ENCODE peak calls at places on chromosomes 3 and 15, in eight cellular contexts. U, T, E, Y, W, A, K and Z are unnamed samples.
A peak's percentile ranks its signal among the peaks of the same experiment; 100 is the strongest.

GRCh38 chr15:45251888-45252287 is at the start of gene SLC28A2:
- DNase-seq in E (no peak), U (no peak), W (no peak), Y (no peak), K (no peak), A (peak; percentile 76), T (no peak), Z (no peak)

GRCh38 chr3:46062679-46063078 is 35.4 kb upstream of the XCR1 start:
- DNase-seq in A (no peak), T (no peak), E (no peak), K (no peak), Y (no peak), W (no peak), U (no peak), Z (no peak)

GRCh38 chr3:155572085-155572484 is 172.8 kb downstream of the PLCH1 start:
- DNase-seq in K (no peak), E (no peak), U (no peak), A (no peak), T (no peak), W (no peak), Y (no peak), Z (peak; percentile 62)

GRCh38 chr15:51205050-51205707 is 110.5 kb upstream of the TNFAIP8L3 start:
- DNase-seq in A (no peak), E (no peak), W (no peak), U (no peak), Y (no peak), K (no peak), T (no peak), Z (no peak)

GRCh38 chr3:149536429-149536828 is 61.9 kb downstream of the TM4SF4 start:
- DNase-seq in U (peak; percentile 15), Y (no peak), K (no peak), E (no peak), T (peak; percentile 74), W (no peak), A (peak; percentile 24), Z (peak; percentile 47)

GRCh38 chr3:36813320-36813719 is 49.0 kb upstream of the DCLK3 start:
- DNase-seq in Y (no peak), K (no peak), E (no peak), A (no peak), T (no peak), U (no peak), W (no peak), Z (no peak)

GRCh38 chr3:75768303-75769017 is 16.9 kb downstream of the ZNF717 start:
- DNase-seq in Y (no peak), T (no peak), K (no peak), A (no peak), W (no peak), U (no peak), E (no peak), Z (no peak)

GRCh38 chr15:38455096-38455495 is 1.2 kb downstream of the FAM98B start:
- DNase-seq in K (no peak), W (no peak), E (no peak), Y (no peak), A (no peak), T (no peak), U (no peak), Z (peak; percentile 20)

GRCh38 chr3:23763040-23763477 is 42.7 kb upstream of the UBE2E1 start:
- DNase-seq in W (no peak), K (no peak), T (no peak), Y (no peak), U (no peak), E (no peak), A (no peak), Z (peak; percentile 39)

GRCh38 chr3:178367817-178368617 is 168.2 kb upstream of the KCNMB2 start:
- DNase-seq in E (no peak), Y (no peak), T (no peak), A (no peak), W (no peak), U (peak; percentile 66), K (no peak), Z (no peak)

GRCh38 chr3:61358364-61358763 is 107.1 kb upstream of the FHIT start:
- DNase-seq in U (peak; percentile 36), K (no peak), T (peak; percentile 80), E (no peak), Y (no peak), W (no peak), A (peak; percentile 60), Z (no peak)

GRCh38 chr3:57017481-57017880 is 43.0 kb upstream of the SPATA12 start:
- DNase-seq in A (no peak), W (no peak), U (no peak), K (no peak), Y (no peak), E (no peak), T (no peak), Z (no peak)

GRCh38 chr3:160801386-160802118 is 45.5 kb downstream of the PPM1L start:
- DNase-seq in W (no peak), Y (no peak), U (no peak), A (peak; percentile 65), E (peak; percentile 35), K (peak; percentile 6), T (peak; percentile 84), Z (peak; percentile 64)

GRCh38 chr15:99956022-99956775 is 223.0 kb upstream of the LYSMD4 start:
- DNase-seq in K (no peak), W (no peak), U (no peak), E (no peak), T (no peak), A (peak; percentile 13), Y (no peak), Z (peak; percentile 3)

GRCh38 chr3:116425126-116425525 is 20.2 kb downstream of the LSAMP start:
- DNase-seq in Y (no peak), T (no peak), W (no peak), E (no peak), K (no peak), U (no peak), A (no peak), Z (no peak)

GRCh38 chr3:116552261-116552660 is 107.0 kb upstream of the LSAMP start:
- DNase-seq in A (no peak), Y (no peak), W (no peak), T (no peak), E (no peak), U (no peak), K (no peak), Z (no peak)

GRCh38 chr3:4722103-4722502 is 229.0 kb downstream of the ITPR1 start:
- DNase-seq in W (no peak), Y (peak; percentile 45), K (no peak), T (no peak), A (peak; percentile 62), E (no peak), U (no peak), Z (peak; percentile 74)

GRCh38 chr3:59374812-59375211 is 325.0 kb upstream of the CFAP20DC start:
- DNase-seq in E (no peak), K (no peak), A (no peak), T (no peak), U (no peak), Y (no peak), W (no peak), Z (no peak)

GRCh38 chr15:55823191-55823670 is 80.3 kb upstream of the PRTG start:
- DNase-seq in K (no peak), A (no peak), T (no peak), W (no peak), U (no peak), E (no peak), Y (no peak), Z (peak; percentile 45)

GRCh38 chr15:39869858-39870515 is 50.1 kb downstream of the GPR176 start:
- DNase-seq in A (no peak), K (no peak), W (no peak), Y (no peak), T (no peak), E (no peak), U (no peak), Z (no peak)

GRCh38 chr15:62190257-62190656 is 25.2 kb upstream of the C2CD4B start:
- DNase-seq in K (no peak), T (no peak), W (no peak), A (no peak), E (no peak), U (no peak), Y (no peak), Z (no peak)

GRCh38 chr15:25056484-25057429 is 102.0 kb downstream of the SNRPN start:
- DNase-seq in E (no peak), U (no peak), Y (peak; percentile 2), T (peak; percentile 53), W (no peak), A (peak; percentile 6), K (no peak), Z (peak; percentile 5)

GRCh38 chr3:184443364-184443763 is 63.5 kb downstream of the CHRD start:
- DNase-seq in E (no peak), Y (no peak), U (no peak), T (no peak), K (no peak), A (no peak), W (no peak), Z (no peak)

GRCh38 chr15:70113304-70113700 is 15.6 kb upstream of the TLE3 start:
- DNase-seq in A (no peak), U (no peak), W (no peak), E (no peak), Y (no peak), K (no peak), T (no peak), Z (no peak)

GRCh38 chr15:70617076-70617910 is 146.1 kb downstream of the UACA start:
- DNase-seq in K (no peak), Y (no peak), T (no peak), W (no peak), E (no peak), U (no peak), A (no peak), Z (peak; percentile 25)